ENCODE peak calls at places on chromosomes 7 and 10, in six cellular contexts. One of them, this sample, is unnamed.
A peak's percentile ranks its signal among the peaks of the same experiment; 100 is the strongest.

GRCh38 chr10:42753126-42753506 is 29.5 kb upstream of the BMS1 start:
- DNase-seq in HepG2: no peak
- DNase-seq in HCT116: peak; percentile 72
- DNase-seq in IMR-90: peak; percentile 55
- DNase-seq in fibroblast of lung: peak; percentile 46
- DNase-seq in CD4-positive, alpha-beta memory T cell: peak; percentile 65
- DNase-seq in this sample: no peak

GRCh38 chr7:28142650-28143049 is 37.9 kb downstream of the JAZF1 start:
- DNase-seq in HepG2: no peak
- DNase-seq in HCT116: no peak
- DNase-seq in IMR-90: no peak
- DNase-seq in fibroblast of lung: no peak
- DNase-seq in CD4-positive, alpha-beta memory T cell: no peak
- DNase-seq in this sample: peak; percentile 64

GRCh38 chr7:113921363-113921762 is 2.6 kb upstream of the PPP1R3A start:
- DNase-seq in HepG2: no peak
- DNase-seq in HCT116: no peak
- DNase-seq in IMR-90: no peak
- DNase-seq in fibroblast of lung: no peak
- DNase-seq in CD4-positive, alpha-beta memory T cell: no peak
- DNase-seq in this sample: no peak

GRCh38 chr10:61050120-61050745 is 106.2 kb upstream of the RHOBTB1 start:
- DNase-seq in HepG2: no peak
- DNase-seq in HCT116: no peak
- DNase-seq in IMR-90: no peak
- DNase-seq in fibroblast of lung: no peak
- DNase-seq in CD4-positive, alpha-beta memory T cell: no peak
- DNase-seq in this sample: no peak

GRCh38 chr10:308572-309085 is 173.4 kb downstream of the ZMYND11 start:
- DNase-seq in HepG2: peak; percentile 31
- DNase-seq in HCT116: no peak
- DNase-seq in IMR-90: no peak
- DNase-seq in fibroblast of lung: no peak
- DNase-seq in CD4-positive, alpha-beta memory T cell: no peak
- DNase-seq in this sample: no peak

GRCh38 chr10:68871731-68872342 is 29.3 kb upstream of the DDX50 start:
- DNase-seq in HepG2: peak; percentile 46
- DNase-seq in HCT116: no peak
- DNase-seq in IMR-90: peak; percentile 95
- DNase-seq in fibroblast of lung: peak; percentile 94
- DNase-seq in CD4-positive, alpha-beta memory T cell: no peak
- DNase-seq in this sample: no peak

GRCh38 chr7:153524070-153524601 is 528.1 kb upstream of the DPP6 start:
- DNase-seq in HepG2: no peak
- DNase-seq in HCT116: no peak
- DNase-seq in IMR-90: no peak
- DNase-seq in fibroblast of lung: no peak
- DNase-seq in CD4-positive, alpha-beta memory T cell: no peak
- DNase-seq in this sample: no peak

GRCh38 chr7:149225656-149226055 is 13.8 kb upstream of the ZNF212 start:
- DNase-seq in HepG2: no peak
- DNase-seq in HCT116: no peak
- DNase-seq in IMR-90: no peak
- DNase-seq in fibroblast of lung: no peak
- DNase-seq in CD4-positive, alpha-beta memory T cell: no peak
- DNase-seq in this sample: no peak

GRCh38 chr7:77482015-77482414 is 55.1 kb upstream of the PTPN12 start:
- DNase-seq in HepG2: peak; percentile 84
- DNase-seq in HCT116: no peak
- DNase-seq in IMR-90: no peak
- DNase-seq in fibroblast of lung: no peak
- DNase-seq in CD4-positive, alpha-beta memory T cell: no peak
- DNase-seq in this sample: no peak

GRCh38 chr7:1288996-1289551 is 56.4 kb downstream of the UNCX start:
- DNase-seq in HepG2: no peak
- DNase-seq in HCT116: no peak
- DNase-seq in IMR-90: no peak
- DNase-seq in fibroblast of lung: no peak
- DNase-seq in CD4-positive, alpha-beta memory T cell: no peak
- DNase-seq in this sample: no peak

GRCh38 chr7:139869886-139870285 is 40.8 kb downstream of the TBXAS1 start:
- DNase-seq in HepG2: no peak
- DNase-seq in HCT116: no peak
- DNase-seq in IMR-90: no peak
- DNase-seq in fibroblast of lung: no peak
- DNase-seq in CD4-positive, alpha-beta memory T cell: no peak
- DNase-seq in this sample: peak; percentile 12

GRCh38 chr7:157077986-157078644 is 60.6 kb upstream of the UBE3C start:
- DNase-seq in HepG2: no peak
- DNase-seq in HCT116: no peak
- DNase-seq in IMR-90: no peak
- DNase-seq in fibroblast of lung: peak; percentile 7
- DNase-seq in CD4-positive, alpha-beta memory T cell: no peak
- DNase-seq in this sample: peak; percentile 33

GRCh38 chr7:96310106-96310505 is 11.8 kb downstream of the SLC25A13 start:
- DNase-seq in HepG2: no peak
- DNase-seq in HCT116: no peak
- DNase-seq in IMR-90: no peak
- DNase-seq in fibroblast of lung: peak; percentile 7
- DNase-seq in CD4-positive, alpha-beta memory T cell: no peak
- DNase-seq in this sample: no peak

GRCh38 chr7:50450691-50451051 is 521 bp upstream of the FIGNL1 start:
- DNase-seq in HepG2: no peak
- DNase-seq in HCT116: no peak
- DNase-seq in IMR-90: no peak
- DNase-seq in fibroblast of lung: no peak
- DNase-seq in CD4-positive, alpha-beta memory T cell: no peak
- DNase-seq in this sample: peak; percentile 73

GRCh38 chr10:96259884-96260511 is 11.4 kb downstream of the BLNK start:
- DNase-seq in HepG2: no peak
- DNase-seq in HCT116: no peak
- DNase-seq in IMR-90: no peak
- DNase-seq in fibroblast of lung: no peak
- DNase-seq in CD4-positive, alpha-beta memory T cell: no peak
- DNase-seq in this sample: peak; percentile 53

GRCh38 chr10:47283101-47283630 is 16.8 kb upstream of the GDF10 start:
- DNase-seq in HepG2: no peak
- DNase-seq in HCT116: no peak
- DNase-seq in IMR-90: no peak
- DNase-seq in fibroblast of lung: no peak
- DNase-seq in CD4-positive, alpha-beta memory T cell: no peak
- DNase-seq in this sample: no peak

GRCh38 chr7:156635529-156636385 is 4.8 kb upstream of the RNF32 start:
- DNase-seq in HepG2: no peak
- DNase-seq in HCT116: no peak
- DNase-seq in IMR-90: no peak
- DNase-seq in fibroblast of lung: no peak
- DNase-seq in CD4-positive, alpha-beta memory T cell: no peak
- DNase-seq in this sample: no peak

GRCh38 chr10:70118196-70118595 is 14.4 kb downstream of the AIFM2 start:
- DNase-seq in HepG2: no peak
- DNase-seq in HCT116: no peak
- DNase-seq in IMR-90: no peak
- DNase-seq in fibroblast of lung: no peak
- DNase-seq in CD4-positive, alpha-beta memory T cell: no peak
- DNase-seq in this sample: no peak

GRCh38 chr10:76178561-76179292 is 747.3 kb downstream of the LRMDA start:
- DNase-seq in HepG2: no peak
- DNase-seq in HCT116: no peak
- DNase-seq in IMR-90: no peak
- DNase-seq in fibroblast of lung: no peak
- DNase-seq in CD4-positive, alpha-beta memory T cell: no peak
- DNase-seq in this sample: no peak

GRCh38 chr7:94375167-94375566 is 19.5 kb upstream of the COL1A2 start:
- DNase-seq in HepG2: no peak
- DNase-seq in HCT116: no peak
- DNase-seq in IMR-90: peak; percentile 97
- DNase-seq in fibroblast of lung: peak; percentile 98
- DNase-seq in CD4-positive, alpha-beta memory T cell: no peak
- DNase-seq in this sample: no peak

GRCh38 chr7:36408589-36408988 is 18.9 kb downstream of the ANLN start:
- DNase-seq in HepG2: no peak
- DNase-seq in HCT116: no peak
- DNase-seq in IMR-90: no peak
- DNase-seq in fibroblast of lung: no peak
- DNase-seq in CD4-positive, alpha-beta memory T cell: no peak
- DNase-seq in this sample: no peak

GRCh38 chr10:28558923-28559508 is 26.1 kb downstream of the WAC start:
- DNase-seq in HepG2: no peak
- DNase-seq in HCT116: no peak
- DNase-seq in IMR-90: peak; percentile 27
- DNase-seq in fibroblast of lung: no peak
- DNase-seq in CD4-positive, alpha-beta memory T cell: no peak
- DNase-seq in this sample: no peak
- H3K4me1 ChIP-seq in HepG2: peaks cover under 1% of the 10 kb centered on the region
- H3K4me1 ChIP-seq in HCT116: peaks cover 8% of the 10 kb centered on the region
- H3K4me1 ChIP-seq in IMR-90: peaks cover 6% of the 10 kb centered on the region
- H3K4me1 ChIP-seq in fibroblast of lung: no peaks in the 10 kb centered on the region
- H3K4me1 ChIP-seq in CD4-positive, alpha-beta memory T cell: peaks cover 94% of the 10 kb centered on the region
- H3K4me1 ChIP-seq in this sample: no peaks in the 10 kb centered on the region

DNA sequence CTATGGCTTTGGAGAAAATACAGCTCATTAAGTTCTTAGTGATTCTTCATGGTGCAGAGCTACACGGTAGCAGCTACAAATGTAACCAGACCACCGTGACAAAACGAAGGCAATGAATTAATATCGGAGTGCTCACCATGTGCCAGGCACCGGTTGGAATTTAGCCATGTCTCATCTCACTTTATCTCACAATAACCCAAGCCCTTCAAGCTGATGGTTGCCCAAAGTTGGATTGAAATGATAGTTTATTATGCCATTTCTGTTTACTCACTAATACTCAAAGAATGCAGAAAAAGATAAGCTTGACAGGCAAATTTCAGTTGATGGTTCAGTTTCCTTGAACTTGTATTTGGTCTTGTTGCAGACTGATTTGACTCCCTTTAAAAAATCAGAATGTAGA is 312.6 kb downstream of the SKIDA1 start:
- DNase-seq in HepG2: no peak
- DNase-seq in HCT116: no peak
- DNase-seq in IMR-90: no peak
- DNase-seq in fibroblast of lung: no peak
- DNase-seq in CD4-positive, alpha-beta memory T cell: no peak
- DNase-seq in this sample: no peak
- H3K4me1 ChIP-seq in HepG2: no peaks in the 10 kb centered on the region
- H3K4me1 ChIP-seq in HCT116: no peaks in the 10 kb centered on the region
- H3K4me1 ChIP-seq in IMR-90: no peaks in the 10 kb centered on the region
- H3K4me1 ChIP-seq in fibroblast of lung: no peaks in the 10 kb centered on the region
- H3K4me1 ChIP-seq in CD4-positive, alpha-beta memory T cell: no peaks in the 10 kb centered on the region
- H3K4me1 ChIP-seq in this sample: no peaks in the 10 kb centered on the region

GRCh38 chr7:79982151-79982770 is 152.4 kb upstream of the GNAI1 start:
- DNase-seq in HepG2: no peak
- DNase-seq in HCT116: no peak
- DNase-seq in IMR-90: peak; percentile 84
- DNase-seq in fibroblast of lung: peak; percentile 70
- DNase-seq in CD4-positive, alpha-beta memory T cell: no peak
- DNase-seq in this sample: no peak
- H3K4me1 ChIP-seq in HepG2: no peaks in the 10 kb centered on the region
- H3K4me1 ChIP-seq in HCT116: no peaks in the 10 kb centered on the region
- H3K4me1 ChIP-seq in IMR-90: peaks cover 12% of the 10 kb centered on the region
- H3K4me1 ChIP-seq in fibroblast of lung: peaks cover 20% of the 10 kb centered on the region
- H3K4me1 ChIP-seq in CD4-positive, alpha-beta memory T cell: no peaks in the 10 kb centered on the region
- H3K4me1 ChIP-seq in this sample: no peaks in the 10 kb centered on the region

GRCh38 chr10:124041684-124042445 is 51.5 kb downstream of the CHST15 start:
- DNase-seq in HepG2: no peak
- DNase-seq in HCT116: no peak
- DNase-seq in IMR-90: no peak
- DNase-seq in fibroblast of lung: peak; percentile 27
- DNase-seq in CD4-positive, alpha-beta memory T cell: no peak
- DNase-seq in this sample: no peak
- H3K4me1 ChIP-seq in HepG2: peaks cover 93% of the 10 kb centered on the region
- H3K4me1 ChIP-seq in HCT116: no peaks in the 10 kb centered on the region
- H3K4me1 ChIP-seq in IMR-90: no peaks in the 10 kb centered on the region
- H3K4me1 ChIP-seq in fibroblast of lung: no peaks in the 10 kb centered on the region
- H3K4me1 ChIP-seq in CD4-positive, alpha-beta memory T cell: no peaks in the 10 kb centered on the region
- H3K4me1 ChIP-seq in this sample: no peaks in the 10 kb centered on the region

DNA sequence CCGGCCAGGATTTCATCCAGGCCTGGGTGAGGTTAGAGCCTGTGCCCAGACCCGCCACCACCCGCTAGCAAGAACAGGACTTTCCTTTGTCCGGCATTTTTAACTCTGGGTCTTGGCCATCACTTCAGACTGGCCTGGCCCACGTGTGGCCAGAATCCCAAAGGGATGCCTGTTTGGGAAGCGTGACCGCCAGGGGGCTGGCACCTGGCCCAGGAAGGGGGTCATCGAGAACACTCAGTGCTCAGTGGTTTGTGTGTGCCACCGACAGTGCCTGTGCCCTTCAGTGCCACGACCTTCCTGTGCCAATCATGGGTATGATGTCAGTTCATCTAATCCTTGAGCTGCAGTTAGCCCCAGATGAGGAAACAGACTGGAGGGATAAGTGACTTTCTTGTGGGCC is 85.0 kb downstream of the ZMIZ1 start:
- DNase-seq in HepG2: no peak
- DNase-seq in HCT116: no peak
- DNase-seq in IMR-90: no peak
- DNase-seq in fibroblast of lung: no peak
- DNase-seq in CD4-positive, alpha-beta memory T cell: no peak
- DNase-seq in this sample: no peak
- H3K4me1 ChIP-seq in HepG2: peaks cover 70% of the 10 kb centered on the region
- H3K4me1 ChIP-seq in HCT116: peaks cover 70% of the 10 kb centered on the region
- H3K4me1 ChIP-seq in IMR-90: peaks cover 72% of the 10 kb centered on the region
- H3K4me1 ChIP-seq in fibroblast of lung: peaks cover 71% of the 10 kb centered on the region
- H3K4me1 ChIP-seq in CD4-positive, alpha-beta memory T cell: peaks cover 25% of the 10 kb centered on the region
- H3K4me1 ChIP-seq in this sample: peaks cover 7% of the 10 kb centered on the region

DNA sequence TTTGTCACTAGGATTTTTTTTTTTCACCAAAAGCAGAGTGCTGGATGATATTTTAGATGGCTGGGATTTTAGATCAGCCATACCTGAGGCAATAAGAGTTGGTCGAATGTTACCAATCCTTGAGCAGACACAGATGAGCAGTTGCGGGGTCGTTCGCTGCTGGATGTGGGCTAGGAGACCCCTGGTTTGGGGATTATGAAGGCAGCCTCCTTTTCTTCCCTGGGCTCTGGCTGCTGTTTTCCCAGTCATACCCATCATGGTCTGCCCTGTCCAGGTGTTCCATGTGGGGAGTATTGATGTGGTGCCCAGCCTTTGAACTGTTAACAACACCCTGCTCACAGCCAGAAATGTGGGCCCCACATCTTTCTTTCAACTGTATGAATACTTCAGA is 5.0 kb downstream of the PTPRE start:
- DNase-seq in HepG2: no peak
- DNase-seq in HCT116: no peak
- DNase-seq in IMR-90: no peak
- DNase-seq in fibroblast of lung: no peak
- DNase-seq in CD4-positive, alpha-beta memory T cell: no peak
- DNase-seq in this sample: no peak
- H3K4me1 ChIP-seq in HepG2: no peaks in the 10 kb centered on the region
- H3K4me1 ChIP-seq in HCT116: peaks cover 20% of the 10 kb centered on the region
- H3K4me1 ChIP-seq in IMR-90: peaks cover 4% of the 10 kb centered on the region
- H3K4me1 ChIP-seq in fibroblast of lung: peaks cover 18% of the 10 kb centered on the region
- H3K4me1 ChIP-seq in CD4-positive, alpha-beta memory T cell: no peaks in the 10 kb centered on the region
- H3K4me1 ChIP-seq in this sample: no peaks in the 10 kb centered on the region